ENCODE peak calls at places on chromosomes 16 and 17, in four cellular contexts. E, L, R and O are unnamed samples.
A peak's percentile ranks its signal among the peaks of the same experiment; 100 is the strongest.

GRCh38 chr17:6555331-6556120 is 829 bp downstream of the PITPNM3 start:
- DNase-seq in E (no peak), L (no peak), R (no peak), O (peak; percentile 71)

GRCh38 chr17:78738245-78738644 is 43.8 kb downstream of the CYTH1 start:
- DNase-seq in E (no peak), L (no peak), R (no peak), O (no peak)

GRCh38 chr17:15278381-15278780 is 13.3 kb upstream of the PMP22 start:
- DNase-seq in E (no peak), L (no peak), R (no peak), O (no peak)

GRCh38 chr17:13362341-13363122 is 239.2 kb downstream of the HS3ST3A1 start:
- DNase-seq in E (no peak), L (no peak), R (no peak), O (no peak)

GRCh38 chr16:19294156-19294649 is 8.7 kb downstream of the CLEC19A start:
- DNase-seq in E (no peak), L (no peak), R (peak; percentile 84), O (no peak)

GRCh38 chr16:72300892-72301291 is 128.9 kb upstream of the PMFBP1 start:
- DNase-seq in E (no peak), L (no peak), R (no peak), O (no peak)

GRCh38 chr17:15501282-15501681 is 33.9 kb upstream of the CDRT4 start:
- DNase-seq in E (no peak), L (no peak), R (no peak), O (no peak)

GRCh38 chr16:72821551-72821950 is 226.4 kb downstream of the ZFHX3 start:
- DNase-seq in E (no peak), L (no peak), R (no peak), O (no peak)

GRCh38 chr17:74780443-74781238 is 4.5 kb upstream of the NAT9 start:
- DNase-seq in E (peak; percentile 49), L (peak; percentile 88), R (no peak), O (peak; percentile 58)

GRCh38 chr17:50575581-50576210 is 15.2 kb downstream of the CACNA1G start:
- DNase-seq in E (no peak), L (no peak), R (no peak), O (peak; percentile 49)
- TF ChIP-seq TCF7 in E (no peak), L (no peak), R (no peak), O (no peak)

DNA sequence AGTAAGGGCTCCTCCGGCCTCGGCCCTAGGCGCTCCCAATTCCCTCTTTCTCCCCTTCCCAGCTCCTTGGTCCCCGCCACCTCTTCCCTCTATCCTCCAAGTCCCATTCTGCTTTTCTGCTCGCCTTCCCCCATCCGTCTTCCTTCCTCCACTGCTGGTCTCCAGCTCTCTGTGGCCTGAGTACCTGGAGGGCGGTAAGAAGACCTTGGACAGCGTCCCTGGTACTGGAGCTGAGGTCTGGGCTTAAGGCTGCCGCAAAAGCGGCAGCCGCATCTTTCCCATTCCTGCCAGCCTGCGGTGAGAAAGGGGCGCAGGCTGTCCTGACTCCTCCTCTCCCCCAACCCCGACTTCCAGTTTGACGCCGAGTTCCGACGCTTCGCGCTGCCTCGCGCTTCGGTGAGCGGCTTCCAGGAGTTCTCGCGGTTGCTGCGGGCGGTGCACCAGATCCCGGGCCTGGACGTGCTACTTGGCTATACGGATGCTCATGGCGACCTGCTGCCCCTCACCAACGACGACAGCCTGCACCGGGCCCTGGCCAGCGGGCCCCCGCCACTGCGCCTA is 421 bp downstream of the PARD6A start:
- DNase-seq in E (no peak), L (no peak), R (no peak), O (peak; percentile 67)
- TF ChIP-seq ATF3 in E (no peak), L (no peak), R (no peak), O (no peak)

GRCh38 chr16:48536600-48537200 is 73.3 kb downstream of the N4BP1 start:
- DNase-seq in E (no peak), L (no peak), R (no peak), O (no peak)

GRCh38 chr16:48535369-48535787 is 74.6 kb downstream of the N4BP1 start:
- DNase-seq in E (no peak), L (no peak), R (no peak), O (no peak)

GRCh38 chr16:48537275-48537674 is 72.7 kb downstream of the N4BP1 start:
- DNase-seq in E (no peak), L (no peak), R (no peak), O (no peak)

GRCh38 chr16:48534601-48535340 is 75.2 kb downstream of the N4BP1 start:
- DNase-seq in E (no peak), L (no peak), R (no peak), O (no peak)

GRCh38 chr16:48535831-48536599 is 74.0 kb downstream of the N4BP1 start:
- DNase-seq in E (no peak), L (peak; percentile 21), R (peak; percentile 72), O (no peak)
- TF ChIP-seq TCF7 in E (no peak), L (no peak), R (no peak), O (no peak)

GRCh38 chr17:34283571-34283970 is 2.0 kb upstream of the CCL11 start:
- DNase-seq in E (no peak), L (no peak), R (no peak), O (no peak)

GRCh38 chr17:34285304-34285792 is at the start of gene CCL11:
- DNase-seq in E (no peak), L (no peak), R (no peak), O (no peak)

GRCh38 chr17:34291721-34292348 is 6.3 kb downstream of the CCL11 start:
- DNase-seq in E (no peak), L (no peak), R (no peak), O (no peak)

GRCh38 chr17:34287858-34288257 is 2.3 kb downstream of the CCL11 start:
- DNase-seq in E (no peak), L (no peak), R (no peak), O (no peak)
- TF ChIP-seq ATF3 in E (no peak), L (no peak), R (no peak), O (no peak)

GRCh38 chr17:82520041-82520910 is 744 bp downstream of the FOXK2 start:
- DNase-seq in E (peak; percentile 49), L (no peak), R (no peak), O (peak; percentile 29)
- TF ChIP-seq TCF7 in E (no peak), L (no peak), R (no peak), O (no peak)

GRCh38 chr17:70123193-70123592 is 46.1 kb upstream of the KCNJ2 start:
- DNase-seq in E (no peak), L (no peak), R (no peak), O (no peak)
- TF ChIP-seq ATF3 in E (no peak), L (no peak), R (no peak), O (no peak)

GRCh38 chr16:67192781-67193260 is 866 bp downstream of the E2F4 start:
- DNase-seq in E (peak; percentile 50), L (no peak), R (no peak), O (no peak)
- TF ChIP-seq TCF7 in E (no peak), L (no peak), R (no peak), O (no peak)

GRCh38 chr17:77480509-77481215 is 339.9 kb downstream of the SEC14L1 start:
- DNase-seq in E (no peak), L (no peak), R (no peak), O (no peak)
- TF ChIP-seq ATF3 in E (no peak), L (no peak), R (no peak), O (no peak)

GRCh38 chr17:31424944-31425582 is 33.6 kb downstream of the RAB11FIP4 start:
- DNase-seq in E (no peak), L (no peak), R (no peak), O (no peak)
- TF ChIP-seq TCF7 in E (no peak), L (no peak), R (no peak), O (no peak)